ENCODE peak calls at places on chromosome 13, in seven cellular contexts. One of them, this sample, is unnamed.

GRCh38 chr13:75368167-75368566 is 113.8 kb downstream of the TBC1D4 start:
- DNase-seq in CD8-positive, alpha-beta T cell: no peak
- DNase-seq in mammary epithelial cell: peak
- DNase-seq in progenitor cell of endocrine pancreas: no peak
- DNase-seq in endothelial cell of umbilical vein: peak
- DNase-seq in heart left ventricle: peak
- DNase-seq in uterus: no peak
- DNase-seq in this sample: peak

GRCh38 chr13:45833663-45834062 is 17.9 kb downstream of the SIAH3 start:
- DNase-seq in CD8-positive, alpha-beta T cell: no peak
- DNase-seq in mammary epithelial cell: peak
- DNase-seq in progenitor cell of endocrine pancreas: no peak
- DNase-seq in endothelial cell of umbilical vein: peak
- DNase-seq in heart left ventricle: peak
- DNase-seq in uterus: peak
- DNase-seq in this sample: peak

GRCh38 chr13:37769078-37769477 is 100.5 kb downstream of the TRPC4 start:
- DNase-seq in CD8-positive, alpha-beta T cell: no peak
- DNase-seq in mammary epithelial cell: no peak
- DNase-seq in progenitor cell of endocrine pancreas: no peak
- DNase-seq in endothelial cell of umbilical vein: no peak
- DNase-seq in heart left ventricle: no peak
- DNase-seq in uterus: no peak
- DNase-seq in this sample: peak

GRCh38 chr13:44758595-44759221 is 182.6 kb upstream of the TSC22D1 start:
- DNase-seq in CD8-positive, alpha-beta T cell: no peak
- DNase-seq in mammary epithelial cell: peak
- DNase-seq in progenitor cell of endocrine pancreas: no peak
- DNase-seq in endothelial cell of umbilical vein: peak
- DNase-seq in heart left ventricle: no peak
- DNase-seq in uterus: no peak
- DNase-seq in this sample: peak

GRCh38 chr13:35460061-35460460 is 16.4 kb downstream of the MAB21L1 start:
- DNase-seq in CD8-positive, alpha-beta T cell: no peak
- DNase-seq in mammary epithelial cell: no peak
- DNase-seq in progenitor cell of endocrine pancreas: no peak
- DNase-seq in endothelial cell of umbilical vein: no peak
- DNase-seq in heart left ventricle: no peak
- DNase-seq in uterus: no peak
- DNase-seq in this sample: no peak

GRCh38 chr13:97506511-97506910 is 72.5 kb downstream of the RAP2A start:
- DNase-seq in CD8-positive, alpha-beta T cell: no peak
- DNase-seq in mammary epithelial cell: no peak
- DNase-seq in progenitor cell of endocrine pancreas: no peak
- DNase-seq in endothelial cell of umbilical vein: peak
- DNase-seq in heart left ventricle: no peak
- DNase-seq in uterus: no peak
- DNase-seq in this sample: peak

GRCh38 chr13:99980201-99981114 is 1.1 kb upstream of the ZIC2 start:
- DNase-seq in CD8-positive, alpha-beta T cell: peak
- DNase-seq in mammary epithelial cell: peak
- DNase-seq in progenitor cell of endocrine pancreas: peak
- DNase-seq in endothelial cell of umbilical vein: peak
- DNase-seq in heart left ventricle: peak
- DNase-seq in uterus: peak
- DNase-seq in this sample: peak

GRCh38 chr13:106566682-106567420 is 1.1 kb downstream of the ARGLU1 start:
- DNase-seq in CD8-positive, alpha-beta T cell: peak
- DNase-seq in mammary epithelial cell: peak
- DNase-seq in progenitor cell of endocrine pancreas: peak
- DNase-seq in endothelial cell of umbilical vein: peak
- DNase-seq in heart left ventricle: peak
- DNase-seq in uterus: peak
- DNase-seq in this sample: peak

GRCh38 chr13:112447306-112447705 is 71.2 kb downstream of the SPACA7 start:
- DNase-seq in CD8-positive, alpha-beta T cell: no peak
- DNase-seq in mammary epithelial cell: no peak
- DNase-seq in progenitor cell of endocrine pancreas: no peak
- DNase-seq in endothelial cell of umbilical vein: no peak
- DNase-seq in heart left ventricle: no peak
- DNase-seq in uterus: no peak
- DNase-seq in this sample: no peak

GRCh38 chr13:100566543-100566942 is 22.0 kb downstream of the GGACT start:
- DNase-seq in CD8-positive, alpha-beta T cell: no peak
- DNase-seq in mammary epithelial cell: peak
- DNase-seq in progenitor cell of endocrine pancreas: no peak
- DNase-seq in endothelial cell of umbilical vein: no peak
- DNase-seq in heart left ventricle: no peak
- DNase-seq in uterus: no peak
- DNase-seq in this sample: no peak

GRCh38 chr13:37602743-37603381 is 4.3 kb upstream of the POSTN start:
- DNase-seq in CD8-positive, alpha-beta T cell: no peak
- DNase-seq in mammary epithelial cell: no peak
- DNase-seq in progenitor cell of endocrine pancreas: no peak
- DNase-seq in endothelial cell of umbilical vein: peak
- DNase-seq in heart left ventricle: no peak
- DNase-seq in uterus: no peak
- DNase-seq in this sample: peak

GRCh38 chr13:34294483-34295129 is 476.7 kb downstream of the RFC3 start:
- DNase-seq in CD8-positive, alpha-beta T cell: no peak
- DNase-seq in mammary epithelial cell: peak
- DNase-seq in progenitor cell of endocrine pancreas: no peak
- DNase-seq in endothelial cell of umbilical vein: no peak
- DNase-seq in heart left ventricle: peak
- DNase-seq in uterus: no peak
- DNase-seq in this sample: no peak

GRCh38 chr13:73421310-73421912 is 362.6 kb downstream of the KLF5 start:
- DNase-seq in CD8-positive, alpha-beta T cell: no peak
- DNase-seq in mammary epithelial cell: peak
- DNase-seq in progenitor cell of endocrine pancreas: no peak
- DNase-seq in endothelial cell of umbilical vein: no peak
- DNase-seq in heart left ventricle: no peak
- DNase-seq in uterus: no peak
- DNase-seq in this sample: peak

GRCh38 chr13:44298314-44298713 is 75.3 kb upstream of the SERP2 start:
- DNase-seq in CD8-positive, alpha-beta T cell: no peak
- DNase-seq in mammary epithelial cell: no peak
- DNase-seq in progenitor cell of endocrine pancreas: no peak
- DNase-seq in endothelial cell of umbilical vein: no peak
- DNase-seq in heart left ventricle: no peak
- DNase-seq in uterus: no peak
- DNase-seq in this sample: peak

GRCh38 chr13:75749407-75749806 is 113.3 kb downstream of the LMO7 start:
- DNase-seq in CD8-positive, alpha-beta T cell: no peak
- DNase-seq in mammary epithelial cell: peak
- DNase-seq in progenitor cell of endocrine pancreas: no peak
- DNase-seq in endothelial cell of umbilical vein: no peak
- DNase-seq in heart left ventricle: no peak
- DNase-seq in uterus: no peak
- DNase-seq in this sample: peak

GRCh38 chr13:111622051-111622531 is 301.6 kb downstream of the TEX29 start:
- DNase-seq in CD8-positive, alpha-beta T cell: no peak
- DNase-seq in mammary epithelial cell: no peak
- DNase-seq in progenitor cell of endocrine pancreas: no peak
- DNase-seq in endothelial cell of umbilical vein: no peak
- DNase-seq in heart left ventricle: no peak
- DNase-seq in uterus: no peak
- DNase-seq in this sample: no peak

GRCh38 chr13:106594986-106595385 is 27.0 kb upstream of the ARGLU1 start:
- DNase-seq in CD8-positive, alpha-beta T cell: no peak
- DNase-seq in mammary epithelial cell: no peak
- DNase-seq in progenitor cell of endocrine pancreas: no peak
- DNase-seq in endothelial cell of umbilical vein: no peak
- DNase-seq in heart left ventricle: no peak
- DNase-seq in uterus: no peak
- DNase-seq in this sample: no peak

DNA sequence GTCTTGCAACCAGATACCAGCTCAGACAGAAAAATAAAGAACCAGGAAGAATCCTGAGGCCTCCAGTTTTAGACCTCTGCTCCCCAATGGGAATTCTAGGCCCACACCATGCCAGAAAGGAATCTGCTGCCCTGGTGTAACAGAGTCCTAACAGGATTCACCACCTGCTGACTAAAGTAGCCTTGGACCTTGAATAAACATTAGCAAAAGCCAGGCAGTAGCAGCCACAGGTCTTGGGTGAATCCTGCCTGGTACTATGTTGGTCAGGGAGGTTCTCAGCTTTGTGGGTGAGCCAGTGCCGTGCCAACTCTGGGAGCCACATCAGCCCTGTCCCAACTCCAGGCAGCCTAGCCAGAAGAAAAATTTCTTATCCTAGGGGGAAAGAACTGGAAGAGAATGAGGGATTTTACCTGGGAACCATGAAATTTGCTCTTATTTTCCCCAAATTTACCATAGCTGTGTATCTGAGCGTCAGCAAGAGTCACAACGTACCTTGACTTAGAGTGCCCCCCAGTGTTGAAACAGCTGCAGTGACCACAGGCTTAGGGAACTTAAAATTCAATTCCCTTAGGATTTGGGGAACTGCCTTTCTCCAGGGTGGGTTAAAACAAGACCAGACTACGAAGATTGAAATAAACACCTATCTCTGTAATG is 1895.6 kb upstream of the PRR20A start:
- DNase-seq in CD8-positive, alpha-beta T cell: no peak
- DNase-seq in mammary epithelial cell: no peak
- DNase-seq in progenitor cell of endocrine pancreas: no peak
- DNase-seq in endothelial cell of umbilical vein: no peak
- DNase-seq in heart left ventricle: no peak
- DNase-seq in uterus: no peak
- DNase-seq in this sample: peak
- TF ChIP-seq CTCF in CD8-positive, alpha-beta T cell: no peak
- TF ChIP-seq CTCF in mammary epithelial cell: peak
- TF ChIP-seq CTCF in progenitor cell of endocrine pancreas: peak
- TF ChIP-seq CTCF in endothelial cell of umbilical vein: no peak
- TF ChIP-seq CTCF in heart left ventricle: no peak
- TF ChIP-seq CTCF in uterus: no peak
- TF ChIP-seq CTCF in this sample: peak

GRCh38 chr13:114112826-114113322 is 19.5 kb downstream of the RASA3 start:
- DNase-seq in CD8-positive, alpha-beta T cell: no peak
- DNase-seq in mammary epithelial cell: no peak
- DNase-seq in progenitor cell of endocrine pancreas: no peak
- DNase-seq in endothelial cell of umbilical vein: no peak
- DNase-seq in heart left ventricle: no peak
- DNase-seq in uterus: peak
- DNase-seq in this sample: no peak
- TF ChIP-seq CTCF in CD8-positive, alpha-beta T cell: no peak
- TF ChIP-seq CTCF in mammary epithelial cell: no peak
- TF ChIP-seq CTCF in progenitor cell of endocrine pancreas: peak
- TF ChIP-seq CTCF in endothelial cell of umbilical vein: no peak
- TF ChIP-seq CTCF in heart left ventricle: no peak
- TF ChIP-seq CTCF in uterus: no peak
- TF ChIP-seq CTCF in this sample: no peak

GRCh38 chr13:27371932-27372331 is 52.5 kb upstream of the GTF3A start:
- DNase-seq in CD8-positive, alpha-beta T cell: no peak
- DNase-seq in mammary epithelial cell: no peak
- DNase-seq in progenitor cell of endocrine pancreas: no peak
- DNase-seq in endothelial cell of umbilical vein: no peak
- DNase-seq in heart left ventricle: no peak
- DNase-seq in uterus: no peak
- DNase-seq in this sample: no peak

GRCh38 chr13:27374126-27374613 is 50.2 kb upstream of the GTF3A start:
- DNase-seq in CD8-positive, alpha-beta T cell: no peak
- DNase-seq in mammary epithelial cell: no peak
- DNase-seq in progenitor cell of endocrine pancreas: no peak
- DNase-seq in endothelial cell of umbilical vein: no peak
- DNase-seq in heart left ventricle: no peak
- DNase-seq in uterus: no peak
- DNase-seq in this sample: no peak

GRCh38 chr13:27370305-27370853 is 54.0 kb upstream of the GTF3A start:
- DNase-seq in CD8-positive, alpha-beta T cell: no peak
- DNase-seq in mammary epithelial cell: no peak
- DNase-seq in progenitor cell of endocrine pancreas: no peak
- DNase-seq in endothelial cell of umbilical vein: no peak
- DNase-seq in heart left ventricle: no peak
- DNase-seq in uterus: no peak
- DNase-seq in this sample: no peak

GRCh38 chr13:27374650-27375049 is 49.8 kb upstream of the GTF3A start:
- DNase-seq in CD8-positive, alpha-beta T cell: peak
- DNase-seq in mammary epithelial cell: peak
- DNase-seq in progenitor cell of endocrine pancreas: peak
- DNase-seq in endothelial cell of umbilical vein: peak
- DNase-seq in heart left ventricle: peak
- DNase-seq in uterus: peak
- DNase-seq in this sample: peak

GRCh38 chr13:27372896-27373295 is 51.5 kb upstream of the GTF3A start:
- DNase-seq in CD8-positive, alpha-beta T cell: no peak
- DNase-seq in mammary epithelial cell: no peak
- DNase-seq in progenitor cell of endocrine pancreas: peak
- DNase-seq in endothelial cell of umbilical vein: no peak
- DNase-seq in heart left ventricle: no peak
- DNase-seq in uterus: no peak
- DNase-seq in this sample: no peak
- TF ChIP-seq CTCF in CD8-positive, alpha-beta T cell: no peak
- TF ChIP-seq CTCF in mammary epithelial cell: no peak
- TF ChIP-seq CTCF in progenitor cell of endocrine pancreas: peak
- TF ChIP-seq CTCF in endothelial cell of umbilical vein: no peak
- TF ChIP-seq CTCF in heart left ventricle: no peak
- TF ChIP-seq CTCF in uterus: no peak
- TF ChIP-seq CTCF in this sample: no peak

DNA sequence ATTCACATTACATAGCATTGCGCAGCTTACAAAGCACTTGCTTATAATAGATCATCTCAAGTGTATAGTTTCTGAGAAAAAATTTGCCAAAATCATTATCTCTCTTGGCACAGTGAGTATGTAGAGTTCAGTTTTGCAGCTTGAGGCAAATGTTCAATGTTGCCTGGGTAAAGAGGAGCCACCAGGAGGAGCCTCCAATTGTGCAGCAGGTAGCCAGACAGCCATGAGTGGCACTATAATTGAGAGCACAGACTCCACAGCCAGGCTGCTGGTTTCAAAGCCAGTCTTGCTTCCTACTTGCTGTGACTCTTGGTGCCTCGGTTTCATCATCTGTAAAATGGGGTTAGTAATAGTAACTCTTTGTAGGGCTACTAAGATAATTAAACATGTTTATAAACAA is 24.0 kb upstream of the OLFM4 start:
- DNase-seq in CD8-positive, alpha-beta T cell: no peak
- DNase-seq in mammary epithelial cell: no peak
- DNase-seq in progenitor cell of endocrine pancreas: no peak
- DNase-seq in endothelial cell of umbilical vein: no peak
- DNase-seq in heart left ventricle: no peak
- DNase-seq in uterus: no peak
- DNase-seq in this sample: peak
- TF ChIP-seq CTCF in CD8-positive, alpha-beta T cell: no peak
- TF ChIP-seq CTCF in mammary epithelial cell: no peak
- TF ChIP-seq CTCF in progenitor cell of endocrine pancreas: no peak
- TF ChIP-seq CTCF in endothelial cell of umbilical vein: no peak
- TF ChIP-seq CTCF in heart left ventricle: no peak
- TF ChIP-seq CTCF in uterus: no peak
- TF ChIP-seq CTCF in this sample: no peak

GRCh38 chr13:48475230-48475629 is 57.6 kb downstream of the RCBTB2 start:
- DNase-seq in CD8-positive, alpha-beta T cell: no peak
- DNase-seq in mammary epithelial cell: no peak
- DNase-seq in progenitor cell of endocrine pancreas: no peak
- DNase-seq in endothelial cell of umbilical vein: no peak
- DNase-seq in heart left ventricle: no peak
- DNase-seq in uterus: no peak
- DNase-seq in this sample: no peak
- TF ChIP-seq CTCF in CD8-positive, alpha-beta T cell: no peak
- TF ChIP-seq CTCF in mammary epithelial cell: no peak
- TF ChIP-seq CTCF in progenitor cell of endocrine pancreas: no peak
- TF ChIP-seq CTCF in endothelial cell of umbilical vein: no peak
- TF ChIP-seq CTCF in heart left ventricle: no peak
- TF ChIP-seq CTCF in uterus: no peak
- TF ChIP-seq CTCF in this sample: no peak

GRCh38 chr13:29771247-29771646 is 79.2 kb downstream of the UBL3 start:
- DNase-seq in CD8-positive, alpha-beta T cell: no peak
- DNase-seq in mammary epithelial cell: peak
- DNase-seq in progenitor cell of endocrine pancreas: no peak
- DNase-seq in endothelial cell of umbilical vein: peak
- DNase-seq in heart left ventricle: no peak
- DNase-seq in uterus: no peak
- DNase-seq in this sample: peak
- TF ChIP-seq CTCF in CD8-positive, alpha-beta T cell: peak
- TF ChIP-seq CTCF in mammary epithelial cell: peak
- TF ChIP-seq CTCF in progenitor cell of endocrine pancreas: peak
- TF ChIP-seq CTCF in endothelial cell of umbilical vein: peak
- TF ChIP-seq CTCF in heart left ventricle: peak
- TF ChIP-seq CTCF in uterus: peak
- TF ChIP-seq CTCF in this sample: peak